ENCODE peak calls at places on chromosomes 3 and 15, in five cellular contexts. M is HTR-8/SVneo, D is anterior cingulate cortex, Y is AG04450, G is T-helper 9 cell. K is an unnamed sample.

GRCh38 chr3:54008099-54008498 is 114.3 kb upstream of the CACNA2D3 start:
- DNase-seq in Y (no peak), D (no peak), G (no peak), M (no peak), K (no peak)

GRCh38 chr3:55453871-55454496 is 33.1 kb downstream of the WNT5A start:
- DNase-seq in D (no peak), G (no peak), Y (no peak), M (no peak), K (no peak)

GRCh38 chr15:67114846-67115521 is 49.6 kb downstream of the SMAD3 start:
- DNase-seq in D (no peak), G (no peak), M (no peak), Y (no peak), K (no peak)

GRCh38 chr15:58506787-58507671 is 75.2 kb downstream of the LIPC start:
- DNase-seq in M (no peak), D (no peak), G (no peak), Y (no peak), K (no peak)

GRCh38 chr15:51758645-51759044 is 7.2 kb downstream of the TMOD2 start:
- DNase-seq in G (no peak), Y (no peak), M (no peak), D (peak), K (no peak)

GRCh38 chr15:38885001-38885400 is 320.4 kb upstream of the RASGRP1 start:
- DNase-seq in M (no peak), D (no peak), Y (no peak), G (no peak), K (no peak)

GRCh38 chr3:44762170-44762677 is 630 bp downstream of the KIF15 start:
- DNase-seq in M (no peak), D (no peak), G (no peak), Y (no peak), K (no peak)

GRCh38 chr15:31234815-31235214 is 91.8 kb upstream of the KLF13 start:
- DNase-seq in D (no peak), M (no peak), G (no peak), Y (no peak), K (no peak)

GRCh38 chr3:126003447-126004190 is 34.6 kb downstream of the ROPN1B start:
- DNase-seq in D (no peak), Y (no peak), G (no peak), M (no peak), K (no peak)

GRCh38 chr3:81581966-81582599 is 179.4 kb downstream of the GBE1 start:
- DNase-seq in M (peak), Y (peak), D (no peak), G (no peak), K (no peak)

GRCh38 chr15:82231842-82232241 is 30.7 kb downstream of the EFL1 start:
- DNase-seq in Y (no peak), D (no peak), G (no peak), M (no peak), K (no peak)

GRCh38 chr15:40155270-40155910 is 5.5 kb upstream of the BUB1B start:
- DNase-seq in G (no peak), M (no peak), D (no peak), Y (no peak), K (peak)

GRCh38 chr3:149343951-149344350 is 10.5 kb upstream of the TM4SF18 start:
- DNase-seq in M (no peak), G (no peak), Y (no peak), D (no peak), K (no peak)

GRCh38 chr3:42101048-42101447 is 9.9 kb downstream of the TRAK1 start:
- DNase-seq in G (no peak), M (no peak), Y (peak), D (peak), K (no peak)

GRCh38 chr15:41936649-41937567 is 35.4 kb downstream of the EHD4 start:
- DNase-seq in D (peak), G (peak), Y (no peak), M (no peak), K (no peak)

GRCh38 chr3:120908803-120909601 is 997 bp downstream of the STXBP5L start:
- DNase-seq in M (no peak), G (no peak), Y (no peak), D (peak), K (peak)

GRCh38 chr3:82461049-82461889 is 699.8 kb upstream of the GBE1 start:
- DNase-seq in Y (no peak), M (no peak), D (no peak), G (no peak), K (no peak)

GRCh38 chr3:124621498-124621897 is 108.8 kb upstream of the UMPS start:
- DNase-seq in Y (no peak), M (no peak), D (no peak), G (no peak), K (no peak)

GRCh38 chr3:40780341-40780800 is 255.6 kb downstream of the ZNF621 start:
- DNase-seq in G (no peak), D (peak), M (no peak), Y (no peak), K (peak)

GRCh38 chr3:119380697-119381096 is 82.7 kb downstream of the TMEM39A start:
- DNase-seq in G (no peak), Y (no peak), D (no peak), M (peak), K (no peak)

GRCh38 chr15:83320831-83321230 is 36.4 kb upstream of the BNC1 start:
- DNase-seq in D (no peak), G (no peak), M (no peak), Y (no peak), K (no peak)

GRCh38 chr3:127990051-127990450 is 62.2 kb upstream of the SEC61A1 start:
- DNase-seq in G (no peak), M (no peak), Y (no peak), D (no peak), K (no peak)

GRCh38 chr3:33061782-33062181 is 35.2 kb downstream of the GLB1 start:
- DNase-seq in G (no peak), M (no peak), D (no peak), Y (peak), K (no peak)

GRCh38 chr15:71296032-71296686 is 180.9 kb downstream of the THSD4 start:
- DNase-seq in M (peak), D (no peak), Y (no peak), G (no peak), K (no peak)

GRCh38 chr3:46453526-46454208 is 11.0 kb downstream of the LTF start:
- DNase-seq in M (no peak), Y (no peak), D (no peak), G (no peak), K (peak)

GRCh38 chr15:48381861-48382260 is 50.6 kb downstream of the DUT start:
- DNase-seq in G (no peak), M (no peak), D (no peak), Y (no peak), K (no peak)

GRCh38 chr3:146550743-146551510 is 6.5 kb upstream of the PLSCR1 start:
- DNase-seq in Y (peak), M (peak), D (no peak), G (no peak), K (no peak)

GRCh38 chr15:42591238-42591936 is 16.0 kb downstream of the STARD9 start:
- DNase-seq in G (no peak), D (no peak), Y (no peak), M (peak), K (no peak)

GRCh38 chr15:29613951-29614382 is 208.3 kb downstream of the TJP1 start:
- DNase-seq in Y (no peak), G (no peak), D (no peak), M (no peak), K (no peak)

GRCh38 chr3:45472795-45473194 is 84.4 kb downstream of the LARS2 start:
- DNase-seq in D (no peak), G (no peak), Y (no peak), M (no peak), K (no peak)